ENCODE peak calls at places on chromosomes 16 and 17, in five cellular contexts. D is stimulated activated CD4-positive, alpha-beta T cell treated with anti-CD3 and anti-CD28 coated beads, Interleukin-2, amount 100 ng/mL, for 48 hours; E is right lobe of liver; K is GM10248; L is non-pigmented ciliary epithelial cell. B is an unnamed sample.

GRCh38 chr17:17050346-17051345 is 8.4 kb downstream of the MPRIP start:
- DNase-seq in D (no peak), E (no peak), K (no peak), L (no peak), B (no peak)

GRCh38 chr17:81335388-81336157 is 40.5 kb upstream of the SLC38A10 start:
- DNase-seq in D (no peak), E (no peak), K (no peak), L (no peak), B (no peak)

GRCh38 chr17:49583889-49584288 is 8.2 kb downstream of the NXPH3 start:
- DNase-seq in D (no peak), E (no peak), K (no peak), L (no peak), B (no peak)

GRCh38 chr16:67951485-67951884 is 7.6 kb upstream of the LCAT start:
- DNase-seq in D (no peak), E (no peak), K (no peak), L (no peak), B (no peak)

GRCh38 chr17:61334673-61335072 is 65.0 kb upstream of the TBX2 start:
- DNase-seq in D (no peak), E (no peak), K (no peak), L (no peak), B (no peak)

GRCh38 chr17:29931253-29931932 is 1.4 kb upstream of the SSH2 start:
- DNase-seq in D (peak), E (peak), K (peak), L (peak), B (peak)

GRCh38 chr17:6422654-6423241 is 12.2 kb downstream of the AIPL1 start:
- DNase-seq in D (no peak), E (no peak), K (no peak), L (no peak), B (no peak)

GRCh38 chr17:7251330-7252175 is at the start of gene CTDNEP1:
- DNase-seq in D (peak), E (peak), K (peak), L (peak), B (peak)

GRCh38 chr16:14564323-14564722 is 65.7 kb downstream of the PARN start:
- DNase-seq in D (no peak), E (no peak), K (no peak), L (no peak), B (no peak)

GRCh38 chr16:48561960-48562393 is 48.0 kb downstream of the N4BP1 start:
- DNase-seq in D (no peak), E (no peak), K (no peak), L (no peak), B (no peak)

GRCh38 chr17:8696951-8697745 is 47.5 kb downstream of the CCDC42 start:
- DNase-seq in D (no peak), E (no peak), K (no peak), L (peak), B (no peak)

GRCh38 chr17:63841350-63842172 is 924 bp downstream of the SMARCD2 start:
- DNase-seq in D (no peak), E (peak), K (peak), L (no peak), B (no peak)

GRCh38 chr16:53973021-53973420 is 269.1 kb downstream of the FTO start:
- DNase-seq in D (no peak), E (no peak), K (no peak), L (no peak), B (no peak)

GRCh38 chr17:72426948-72427760 is 306.3 kb downstream of the SOX9 start:
- DNase-seq in D (no peak), E (no peak), K (no peak), L (no peak), B (no peak)

GRCh38 chr16:81513204-81514040 is 68.8 kb downstream of the CMIP start:
- DNase-seq in D (no peak), E (peak), K (no peak), L (no peak), B (no peak)

GRCh38 chr16:56874800-56875199 is 9.8 kb downstream of the SLC12A3 start:
- DNase-seq in D (no peak), E (no peak), K (no peak), L (no peak), B (no peak)

GRCh38 chr16:87464691-87465300 is 28.0 kb downstream of the ZCCHC14 start:
- DNase-seq in D (peak), E (peak), K (peak), L (peak), B (no peak)

GRCh38 chr16:83972256-83973008 is 4.4 kb downstream of the NECAB2 start:
- DNase-seq in D (no peak), E (peak), K (no peak), L (no peak), B (no peak)

GRCh38 chr16:79776243-79776884 is 175.8 kb upstream of the MAF start:
- DNase-seq in D (no peak), E (no peak), K (no peak), L (no peak), B (no peak)

GRCh38 chr16:58012481-58012880 is 11.3 kb downstream of the USB1 start:
- DNase-seq in D (no peak), E (peak), K (no peak), L (no peak), B (no peak)

GRCh38 chr17:35245196-35245486 is 2.3 kb downstream of the SLFN5 start:
- DNase-seq in D (no peak), E (no peak), K (no peak), L (peak), B (peak)

GRCh38 chr16:20899503-20900298 is 457 bp downstream of the DCUN1D3 start:
- DNase-seq in D (no peak), E (peak), K (peak), L (no peak), B (no peak)

GRCh38 chr16:75256059-75256870 is 4.8 kb upstream of the BCAR1 start:
- DNase-seq in D (no peak), E (no peak), K (no peak), L (no peak), B (no peak)

GRCh38 chr16:81537721-81538561 is 93.3 kb downstream of the CMIP start:
- DNase-seq in D (no peak), E (no peak), K (no peak), L (no peak), B (no peak)

GRCh38 chr17:7014995-7015586 is 2.7 kb downstream of the RNASEK start:
- DNase-seq in D (peak), E (no peak), K (peak), L (no peak), B (no peak)

GRCh38 chr17:7479389-7480192 is at the start of gene ZBTB4:
- DNase-seq in D (peak), E (no peak), K (peak), L (no peak), B (no peak)